ENCODE peak calls at places on chromosomes 4 and X, in six cellular contexts. U, O, P, N, V and X are unnamed samples. For H3K4me1, the result is how much of the 10 kb centered on the place peaks cover.

GRCh38 chr4:182093431-182093831 is 149.8 kb upstream of the TENM3 start:
- DNase-seq in U (no peak), O (no peak), P (no peak), N (no peak), V (no peak), X (no peak)

GRCh38 chrX:134936542-134936941 is 54.2 kb upstream of the SMIM10 start:
- DNase-seq in U (no peak), O (no peak), P (no peak), N (no peak), V (no peak), X (no peak)

GRCh38 chrX:15849555-15849954 is 5.1 kb downstream of the AP1S2 start:
- DNase-seq in U (no peak), O (no peak), P (no peak), N (no peak), V (no peak), X (no peak)

GRCh38 chr4:74805601-74806000 is 11.3 kb upstream of the BTC start:
- DNase-seq in U (no peak), O (no peak), P (no peak), N (no peak), V (no peak), X (no peak)

GRCh38 chr4:17823871-17824669 is 13.3 kb downstream of the NCAPG start:
- DNase-seq in U (no peak), O (no peak), P (no peak), N (no peak), V (no peak), X (no peak)

GRCh38 chr4:109432203-109432602 is 1.4 kb upstream of the SEC24B start:
- DNase-seq in U (no peak), O (no peak), P (no peak), N (no peak), V (no peak), X (no peak)

GRCh38 chr4:94924566-94924965 is 166.8 kb downstream of the BMPR1B start:
- DNase-seq in U (no peak), O (no peak), P (no peak), N (no peak), V (no peak), X (no peak)

GRCh38 chr4:7435411-7436095 is 823 bp upstream of the PSAPL1 start:
- DNase-seq in U (no peak), O (peak), P (no peak), N (no peak), V (no peak), X (no peak)

GRCh38 chr4:11299016-11299415 is 129.7 kb downstream of the HS3ST1 start:
- DNase-seq in U (no peak), O (no peak), P (no peak), N (no peak), V (no peak), X (no peak)

GRCh38 chr4:3176625-3177229 is 72.2 kb upstream of the MSANTD1 start:
- DNase-seq in U (no peak), O (no peak), P (no peak), N (no peak), V (no peak), X (peak)

GRCh38 chr4:68658672-68659071 is 11.8 kb downstream of the UGT2B15 start:
- DNase-seq in U (no peak), O (no peak), P (no peak), N (no peak), V (no peak), X (no peak)

GRCh38 chr4:60133414-60133813 is 1066.7 kb upstream of the ADGRL3 start:
- DNase-seq in U (no peak), O (no peak), P (no peak), N (no peak), V (no peak), X (no peak)

GRCh38 chr4:155962697-155963096 is 9.0 kb upstream of the CTSO start:
- DNase-seq in U (no peak), O (no peak), P (no peak), N (no peak), V (no peak), X (no peak)

GRCh38 chr4:140254656-140255299 is 100.8 kb upstream of the MAML3 start:
- DNase-seq in U (no peak), O (no peak), P (no peak), N (no peak), V (no peak), X (no peak)

GRCh38 chr4:119570401-119570800 is 58.2 kb downstream of the PDE5A start:
- DNase-seq in U (no peak), O (no peak), P (no peak), N (no peak), V (no peak), X (no peak)

GRCh38 chr4:6109842-6110560 is 90.3 kb downstream of the JAKMIP1 start:
- DNase-seq in U (no peak), O (peak), P (no peak), N (no peak), V (no peak), X (peak)

GRCh38 chr4:7823416-7823824 is 116.2 kb downstream of the AFAP1 start:
- DNase-seq in U (no peak), O (peak), P (peak), N (no peak), V (peak), X (peak)

GRCh38 chr4:8419222-8420041 is 21.1 kb downstream of the ACOX3 start:
- DNase-seq in U (no peak), O (no peak), P (no peak), N (no peak), V (no peak), X (no peak)

GRCh38 chr4:118835896-118836762 is at the start of gene SEC24D:
- DNase-seq in U (peak), O (peak), P (peak), N (peak), V (peak), X (peak)

GRCh38 chr4:38082424-38083374 is 122.5 kb downstream of the PTTG2 start:
- DNase-seq in U (no peak), O (no peak), P (no peak), N (no peak), V (no peak), X (no peak)

GRCh38 chr4:15779336-15779735 is 1.2 kb downstream of the CD38 start:
- DNase-seq in U (peak), O (no peak), P (no peak), N (peak), V (peak), X (peak)

GRCh38 chrX:110806145-110806544 is 10.5 kb upstream of the CHRDL1 start:
- DNase-seq in U (no peak), O (no peak), P (no peak), N (no peak), V (no peak), X (no peak)

GRCh38 chr4:108036252-108036651 is 46.6 kb downstream of the HADH start:
- DNase-seq in U (no peak), O (no peak), P (no peak), N (no peak), V (no peak), X (no peak)

GRCh38 chr4:182825003-182825402 is 92.2 kb downstream of the DCTD start:
- DNase-seq in U (no peak), O (no peak), P (no peak), N (no peak), V (no peak), X (no peak)

GRCh38 chr4:8082517-8083055 is 76.0 kb downstream of the ABLIM2 start:
- DNase-seq in U (no peak), O (no peak), P (no peak), N (no peak), V (peak), X (no peak)

GRCh38 chr4:122898370-122899150 is 23.8 kb downstream of the NUDT6 start:
- DNase-seq in U (no peak), O (no peak), P (no peak), N (no peak), V (no peak), X (no peak)

GRCh38 chr4:139245590-139245989 is 34.4 kb downstream of the MGARP start:
- DNase-seq in U (no peak), O (no peak), P (no peak), N (no peak), V (no peak), X (no peak)

GRCh38 chr4:82284475-82284857 is 89.3 kb downstream of the HNRNPD start:
- DNase-seq in U (no peak), O (no peak), P (no peak), N (no peak), V (no peak), X (peak)

GRCh38 chrX:132207996-132208395 is 11.3 kb downstream of the RAP2C start:
- DNase-seq in U (no peak), O (no peak), P (no peak), N (no peak), V (no peak), X (no peak)

GRCh38 chrX:25131055-25131454 is 115.3 kb upstream of the ARX start:
- DNase-seq in U (no peak), O (no peak), P (no peak), N (no peak), V (no peak), X (no peak)

GRCh38 chrX:109485470-109486340 is 3.8 kb upstream of the GUCY2F start:
- DNase-seq in U (peak), O (peak), P (peak), N (peak), V (peak), X (peak)

GRCh38 chr4:47000406-47000805 is 7.0 kb upstream of the GABRA4 start:
- DNase-seq in U (no peak), O (no peak), P (no peak), N (no peak), V (no peak), X (no peak)

GRCh38 chr4:143432258-143432591 is 81.3 kb upstream of the SMARCA5 start:
- DNase-seq in U (no peak), O (no peak), P (no peak), N (no peak), V (no peak), X (no peak)

GRCh38 chr4:98341309-98341708 is 80.1 kb downstream of the RAP1GDS1 start:
- DNase-seq in U (no peak), O (no peak), P (no peak), N (no peak), V (no peak), X (no peak)
- TF ChIP-seq CTCF in U (no peak), O (no peak), P (no peak), N (no peak), V (no peak), X (no peak)

GRCh38 chr4:56671373-56671772 is 9.7 kb downstream of the HOPX start:
- DNase-seq in U (no peak), O (no peak), P (no peak), N (no peak), V (no peak), X (no peak)
- H3K27ac ChIP-seq in U (no peak), O (no peak), P (no peak), N (no peak), V (no peak), X (no peak)

GRCh38 chrX:101369687-101370086 is 16.3 kb downstream of the BTK start:
- DNase-seq in U (no peak), O (no peak), P (no peak), N (no peak), V (no peak), X (no peak)
- H3K4me1 ChIP-seq in U (under half), O (under half), P (under half), N (under half), V (under half), X (under half)

DNA sequence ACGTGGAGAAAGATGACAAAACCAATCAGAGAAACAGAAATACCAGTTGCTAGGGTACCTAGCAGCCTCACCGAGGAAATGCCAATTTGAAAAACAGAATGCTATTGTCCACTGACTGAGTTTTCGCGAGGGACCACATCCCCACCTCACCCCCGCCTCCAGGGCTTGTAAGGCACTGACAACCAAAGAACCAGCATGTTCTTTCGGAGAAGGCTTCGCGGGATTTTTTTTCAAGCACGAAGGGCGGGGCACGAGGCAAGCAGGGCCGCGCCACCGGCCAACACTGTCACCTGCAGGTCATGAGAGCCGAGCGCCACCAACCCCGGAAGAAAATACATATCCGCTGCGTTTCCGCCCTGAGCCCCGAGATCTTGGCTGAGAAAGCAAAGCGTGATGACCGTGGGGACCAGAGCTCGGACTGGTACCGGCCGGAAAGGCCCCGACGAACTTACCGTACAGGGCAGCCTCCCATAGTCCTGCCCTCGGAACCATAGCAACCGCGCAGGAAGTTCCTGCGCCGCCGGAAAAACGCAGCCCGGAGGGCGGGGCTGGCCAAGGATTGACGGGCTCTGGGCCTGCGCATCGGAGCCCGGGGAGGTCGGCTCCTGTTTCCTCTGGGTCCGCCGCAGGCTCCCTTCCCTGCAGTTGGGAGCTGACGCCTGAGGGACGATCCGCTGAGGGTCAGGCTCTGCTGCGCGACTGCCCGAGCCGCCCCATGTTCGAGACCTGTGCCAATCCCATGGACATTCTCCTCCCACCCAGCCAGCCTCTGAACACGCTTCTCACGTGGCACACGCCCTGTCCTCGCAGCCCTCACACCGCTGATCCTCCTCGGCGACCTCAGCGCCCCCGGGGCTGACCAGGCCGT is 59.2 kb upstream of the PAGE5 start:
- DNase-seq in U (peak), O (peak), P (peak), N (peak), V (peak), X (peak)
- TF ChIP-seq CTCF in U (peak), O (peak), P (peak), N (peak), V (no peak), X (peak)

GRCh38 chr4:80266267-80266901 is at the start of gene FGF5:
- DNase-seq in U (peak), O (no peak), P (peak), N (no peak), V (peak), X (peak)
- H3K27ac ChIP-seq in U (no peak), O (peak), P (no peak), N (no peak), V (no peak), X (no peak)

DNA sequence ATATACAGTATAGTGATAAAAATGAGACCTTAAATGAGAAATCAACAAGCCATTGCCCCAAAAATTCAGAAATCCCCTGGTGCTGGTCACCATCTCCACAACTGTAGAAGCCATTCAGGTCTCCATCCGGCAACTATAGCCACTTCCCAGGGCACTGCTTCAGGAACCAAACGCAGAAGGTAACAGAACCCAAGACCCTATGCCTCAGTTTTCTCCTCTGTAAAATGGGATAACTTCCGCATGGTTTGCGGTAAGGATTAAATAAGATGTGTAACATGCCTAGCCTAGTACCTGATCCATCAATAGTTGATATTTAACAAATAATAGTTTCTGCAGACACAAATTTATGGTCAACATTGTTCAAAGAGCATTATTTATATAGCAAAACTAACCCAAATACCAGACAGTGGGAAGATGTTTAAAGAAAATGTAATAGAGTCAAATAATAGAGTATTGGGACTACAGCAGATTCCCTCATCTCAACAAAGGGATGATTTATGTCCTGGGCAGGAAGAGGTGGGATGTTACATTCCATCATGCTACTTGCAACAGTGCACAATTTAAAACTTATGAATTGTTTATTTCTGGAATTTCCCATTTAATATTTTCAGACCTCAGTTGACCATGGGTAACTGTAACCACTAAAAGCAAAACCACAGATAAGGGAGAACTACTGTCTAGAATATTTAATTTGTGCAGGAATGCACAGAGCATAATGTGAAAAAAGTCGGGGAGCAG is 30.0 kb downstream of the IRF2 start:
- DNase-seq in U (no peak), O (no peak), P (no peak), N (no peak), V (no peak), X (no peak)
- H3K4me1 ChIP-seq in U (half or more), O (half or more), P (half or more), N (under half), V (half or more), X (under half)

DNA sequence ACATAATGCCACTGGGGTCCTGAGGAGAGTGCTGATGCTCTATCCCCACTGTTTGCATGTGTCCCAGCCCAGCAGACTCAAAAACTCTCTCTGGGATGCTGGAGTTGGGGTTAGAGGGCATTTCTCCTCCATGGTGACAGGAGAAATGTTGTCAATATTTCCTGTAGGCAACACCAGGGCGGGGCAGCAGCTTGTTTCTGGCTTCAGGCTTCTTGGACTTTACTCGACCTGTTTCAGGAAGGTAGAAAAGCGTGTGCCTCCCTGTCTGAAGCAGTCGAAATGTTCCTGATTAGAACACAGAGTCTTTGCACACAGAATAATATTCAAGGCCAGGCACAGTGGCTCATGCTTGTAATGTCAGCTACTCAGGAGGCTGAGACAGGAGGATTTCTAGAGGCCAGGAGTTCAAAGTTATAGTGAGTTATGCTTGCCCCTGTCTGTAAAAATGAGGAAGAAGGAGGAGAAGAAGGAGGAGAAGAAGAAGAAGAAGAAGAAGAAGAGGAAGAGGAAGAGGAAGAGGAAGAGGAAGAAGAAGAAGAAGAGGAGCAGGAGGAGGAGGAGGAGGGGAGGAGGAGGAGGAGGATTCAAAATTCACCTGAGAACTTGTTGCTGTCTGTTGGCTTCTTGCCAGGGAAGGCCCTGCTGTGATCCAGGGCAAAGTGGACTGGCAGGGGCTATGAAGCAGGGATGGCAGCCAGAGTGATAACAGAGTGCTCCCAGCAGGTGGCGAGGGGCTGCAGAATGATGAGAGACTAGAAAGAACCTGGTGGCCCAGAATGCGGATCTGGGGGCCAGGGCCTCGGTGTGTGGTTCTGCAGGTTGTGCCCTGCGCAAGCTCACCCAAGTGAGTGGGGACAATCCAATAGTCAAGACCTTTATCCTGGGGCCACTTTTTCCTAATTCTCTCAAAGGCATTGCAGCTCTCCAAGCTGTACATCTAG is 82.9 kb downstream of the RTL5 start:
- DNase-seq in U (no peak), O (no peak), P (no peak), N (no peak), V (no peak), X (no peak)
- TF ChIP-seq CTCF in U (no peak), O (no peak), P (no peak), N (no peak), V (no peak), X (no peak)

DNA sequence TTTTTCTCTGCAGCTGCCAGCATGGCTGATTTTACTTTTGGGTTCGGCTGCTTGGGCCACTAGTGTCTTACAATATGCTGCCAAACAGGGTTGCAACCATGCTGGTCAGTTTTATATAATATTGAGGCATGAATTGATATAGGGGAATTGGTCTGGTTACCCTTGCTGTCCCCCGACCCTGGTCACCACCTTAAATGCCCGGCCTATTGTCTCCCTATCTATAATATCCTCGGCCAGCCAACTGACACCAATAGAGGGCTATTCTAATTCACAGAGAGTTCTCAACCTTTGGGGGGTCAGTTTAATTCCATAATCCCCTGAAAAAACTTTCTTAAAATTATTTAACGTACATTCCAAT is 28.7 kb downstream of the SULT1E1 start:
- DNase-seq in U (no peak), O (no peak), P (peak), N (no peak), V (no peak), X (no peak)
- H3K27ac ChIP-seq in U (peak), O (peak), P (peak), N (no peak), V (no peak), X (peak)